ENCODE peak calls at places on chromosomes 13 and 19, in four cellular contexts. C, J, W and K are unnamed samples.

GRCh38 chr13:31631071-31631470 is 108.3 kb upstream of the RXFP2 start:
- DNase-seq in J (no peak), C (no peak), W (no peak), K (no peak)

GRCh38 chr19:16381756-16382401 is 57.3 kb downstream of the KLF2 start:
- DNase-seq in J (no peak), W (no peak), C (no peak), K (no peak)

GRCh38 chr13:37870895-37871550 is 1.5 kb upstream of the TRPC4 start:
- DNase-seq in C (no peak), J (no peak), W (peak; percentile 6), K (no peak)

GRCh38 chr13:40563350-40564125 is 102.9 kb downstream of the FOXO1 start:
- DNase-seq in C (no peak), J (no peak), W (no peak), K (no peak)

GRCh38 chr13:109700176-109700575 is 86.2 kb downstream of the IRS2 start:
- DNase-seq in C (no peak), J (no peak), W (no peak), K (no peak)

GRCh38 chr13:94020426-94020825 is 459.1 kb downstream of the DCT start:
- DNase-seq in W (no peak), C (no peak), J (no peak), K (no peak)

GRCh38 chr13:67148219-67148583 is 81.9 kb downstream of the PCDH9 start:
- DNase-seq in C (no peak), J (no peak), W (no peak), K (no peak)

GRCh38 chr13:99967884-99968520 is 3.6 kb downstream of the ZIC5 start:
- DNase-seq in C (no peak), W (peak; percentile 77), J (no peak), K (no peak)

GRCh38 chr19:12318782-12319413 is 14.5 kb downstream of the ZNF563 start:
- DNase-seq in C (no peak), W (no peak), J (no peak), K (no peak)

GRCh38 chr19:2041686-2042484 is 9.2 kb downstream of the MKNK2 start:
- DNase-seq in J (peak; percentile 86), C (peak; percentile 93), W (peak; percentile 100), K (peak; percentile 99)

GRCh38 chr13:95191821-95192220 is 109.4 kb downstream of the ABCC4 start:
- DNase-seq in W (peak; percentile 91), J (peak; percentile 81), C (peak; percentile 81), K (peak; percentile 12)

GRCh38 chr19:15249912-15250634 is 17.8 kb upstream of the EPHX3 start:
- DNase-seq in J (no peak), W (no peak), C (no peak), K (no peak)

GRCh38 chr13:90857921-90858320 is 489.6 kb upstream of the MIR17HG start:
- DNase-seq in W (no peak), C (no peak), J (no peak), K (no peak)

GRCh38 chr13:78147905-78148304 is 229.3 kb upstream of the EDNRB start:
- DNase-seq in W (no peak), C (no peak), J (no peak), K (no peak)

DNA sequence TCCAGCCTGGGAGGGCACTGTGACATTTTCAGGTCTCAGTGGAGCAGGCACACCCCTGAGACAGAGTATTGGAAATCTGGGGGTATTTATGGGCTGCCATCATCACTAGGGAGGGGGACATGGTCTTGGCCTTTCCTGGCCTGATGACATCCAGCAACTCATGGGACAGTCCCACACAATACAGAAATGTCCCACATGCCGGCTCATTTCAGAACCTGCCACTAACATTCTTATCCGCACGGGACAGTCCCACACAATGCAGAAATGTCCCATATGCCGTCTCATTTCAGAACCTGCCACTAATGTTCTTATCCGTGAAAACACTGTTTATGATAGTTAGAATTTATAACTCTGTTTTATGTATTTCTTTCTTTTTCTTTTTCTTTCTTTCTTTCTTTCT is 9.8 kb downstream of the SLC8A2 start:
- DNase-seq in W (no peak), C (no peak), J (no peak), K (no peak)
- H3K4me1 ChIP-seq in W (no peaks in the 10 kb centered on the region), C (no peaks in the 10 kb centered on the region), J (no peaks in the 10 kb centered on the region), K (no peaks in the 10 kb centered on the region)

GRCh38 chr13:114124486-114124885 is 7.9 kb downstream of the RASA3 start:
- DNase-seq in C (no peak), W (peak; percentile 50), J (no peak), K (no peak)
- H3K4me1 ChIP-seq in C (peaks cover 38% of the 10 kb centered on the region), W (peaks cover 70% of the 10 kb centered on the region), J (peaks cover 11% of the 10 kb centered on the region), K (peaks cover 91% of the 10 kb centered on the region)

GRCh38 chr13:113557013-113557412 is 27.5 kb upstream of the TFDP1 start:
- DNase-seq in W (peak; percentile 8), C (no peak), J (peak; percentile 25), K (no peak)

GRCh38 chr13:113560645-113561416 is 23.7 kb upstream of the TFDP1 start:
- DNase-seq in W (peak; percentile 59), C (peak; percentile 22), J (no peak), K (no peak)

GRCh38 chr13:113559061-113559460 is 25.5 kb upstream of the TFDP1 start:
- DNase-seq in W (peak; percentile 41), J (no peak), C (no peak), K (no peak)

GRCh38 chr13:113559901-113560644 is 24.5 kb upstream of the TFDP1 start:
- DNase-seq in C (no peak), J (peak; percentile 29), W (peak; percentile 41), K (no peak)

GRCh38 chr13:113558461-113558860 is 26.1 kb upstream of the TFDP1 start:
- DNase-seq in C (no peak), W (peak; percentile 2), J (peak; percentile 21), K (no peak)
- H3K4me1 ChIP-seq in C (peaks cover 16% of the 10 kb centered on the region), W (no peaks in the 10 kb centered on the region), J (no peaks in the 10 kb centered on the region), K (no peaks in the 10 kb centered on the region)

DNA sequence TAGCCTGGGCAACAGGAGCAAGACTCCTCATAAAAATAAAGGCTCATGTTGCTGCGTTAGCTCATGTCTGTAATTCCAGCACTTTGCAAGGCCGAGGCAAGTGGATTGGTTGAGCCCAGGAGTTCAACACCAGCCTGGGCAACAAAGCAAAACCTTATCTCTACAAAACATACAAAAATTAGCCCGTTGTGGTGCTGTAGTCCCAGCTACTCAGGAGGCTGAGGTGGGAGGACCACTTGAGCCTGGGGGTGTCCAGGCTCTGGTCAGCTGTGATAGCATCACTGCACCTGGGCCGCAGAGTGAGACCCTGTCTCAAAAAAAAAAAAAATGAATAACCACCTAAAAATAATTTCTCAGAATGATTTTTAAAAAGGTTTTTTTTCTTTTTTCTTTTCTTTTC is 3.9 kb upstream of the NUDT19 start:
- DNase-seq in C (no peak), J (no peak), W (no peak), K (no peak)
- H3K4me1 ChIP-seq in C (peaks cover 4% of the 10 kb centered on the region), J (peaks cover 4% of the 10 kb centered on the region), W (peaks cover 20% of the 10 kb centered on the region), K (peaks cover 12% of the 10 kb centered on the region)